ENCODE peak calls at places on chromosomes 2 and 18, in six cellular contexts. C, D, T, R, N and G are unnamed samples.

GRCh38 chr2:19900536-19901200 is 1.1 kb downstream of the TTC32 start:
- DNase-seq in D (peak; percentile 28), N (no peak), R (peak; percentile 18), T (no peak), C (peak; percentile 51), G (peak; percentile 23)

GRCh38 chr2:33000986-33001385 is 54.2 kb downstream of the LTBP1 start:
- DNase-seq in N (no peak), D (no peak), R (peak; percentile 11), T (no peak), C (no peak), G (peak; percentile 66)

GRCh38 chr2:144042751-144043150 is 477.2 kb downstream of the ZEB2 start:
- DNase-seq in R (no peak), D (no peak), C (no peak), T (no peak), N (no peak), G (no peak)

GRCh38 chr2:222038086-222038802 is 260.6 kb downstream of the PAX3 start:
- DNase-seq in N (no peak), R (peak; percentile 11), T (peak; percentile 7), C (no peak), D (peak; percentile 30), G (peak; percentile 47)

GRCh38 chr18:51135795-51136194 is 61.7 kb downstream of the MEX3C start:
- DNase-seq in D (no peak), C (peak; percentile 34), T (no peak), R (no peak), N (no peak), G (no peak)

GRCh38 chr2:24970483-24971299 is 1.1 kb downstream of the DNAJC27 start:
- DNase-seq in T (no peak), D (peak; percentile 35), C (no peak), R (peak; percentile 32), N (peak; percentile 24), G (peak; percentile 37)

GRCh38 chr2:192555740-192556139 is 361.0 kb upstream of the TMEFF2 start:
- DNase-seq in T (no peak), N (no peak), R (no peak), C (no peak), D (no peak), G (no peak)

GRCh38 chr2:174012347-174013309 is 47.5 kb upstream of the SP3 start:
- DNase-seq in R (no peak), T (no peak), N (no peak), C (peak; percentile 31), D (peak; percentile 55), G (peak; percentile 69)

GRCh38 chr2:101473911-101474751 is 781 bp downstream of the RFX8 start:
- DNase-seq in N (peak; percentile 38), T (no peak), R (no peak), C (no peak), D (no peak), G (peak; percentile 64)

GRCh38 chr2:100416939-100417744 is at the start of gene CHST10:
- DNase-seq in C (peak; percentile 72), N (peak; percentile 41), R (peak; percentile 28), T (peak; percentile 49), D (peak; percentile 36), G (peak; percentile 58)

GRCh38 chr2:144320491-144320890 is 199.4 kb downstream of the ZEB2 start:
- DNase-seq in T (no peak), N (no peak), R (peak; percentile 77), C (no peak), D (peak; percentile 84), G (peak; percentile 73)

GRCh38 chr2:10818986-10819385 is 6.4 kb upstream of the PDIA6 start:
- DNase-seq in R (no peak), D (no peak), C (no peak), N (no peak), T (no peak), G (no peak)

GRCh38 chr2:23698733-23699391 is 228.1 kb downstream of the ATAD2B start:
- DNase-seq in D (peak; percentile 20), T (no peak), N (no peak), C (no peak), R (no peak), G (no peak)

GRCh38 chr18:31203086-31203793 is 40.6 kb upstream of the DSC1 start:
- DNase-seq in C (no peak), D (no peak), T (no peak), R (no peak), N (no peak), G (no peak)

GRCh38 chr2:64943387-64944150 is 45.6 kb upstream of the SLC1A4 start:
- DNase-seq in R (peak; percentile 38), D (peak; percentile 76), C (no peak), T (no peak), N (no peak), G (no peak)

GRCh38 chr2:106026271-106027190 is 167.6 kb downstream of the UXS1 start:
- DNase-seq in R (no peak), D (no peak), C (no peak), N (no peak), T (no peak), G (no peak)

GRCh38 chr2:39484620-39485495 is 47.8 kb upstream of the MAP4K3 start:
- DNase-seq in D (no peak), C (no peak), T (no peak), R (no peak), N (no peak), G (no peak)

GRCh38 chr2:96584017-96584416 is 47.5 kb downstream of the ARID5A start:
- DNase-seq in R (no peak), D (peak; percentile 50), C (no peak), N (no peak), T (no peak), G (peak; percentile 59)

GRCh38 chr18:22640281-22640842 is 222.6 kb upstream of the CTAGE1 start:
- DNase-seq in N (no peak), D (peak; percentile 68), R (no peak), C (no peak), T (peak; percentile 35), G (no peak)

GRCh38 chr2:9961014-9961413 is 9.5 kb downstream of the GRHL1 start:
- DNase-seq in C (no peak), T (no peak), R (no peak), N (no peak), D (no peak), G (no peak)

GRCh38 chr18:31217038-31217437 is 54.4 kb upstream of the DSC1 start:
- DNase-seq in N (no peak), C (no peak), D (no peak), T (no peak), R (no peak), G (no peak)

GRCh38 chr2:112482309-112483046 is 522 bp downstream of the TTL start:
- DNase-seq in C (peak; percentile 42), R (peak; percentile 34), T (peak; percentile 17), D (peak; percentile 68), N (peak; percentile 21), G (peak; percentile 59)

GRCh38 chr18:45783097-45784075 is 42.1 kb upstream of the SIGLEC15 start:
- DNase-seq in R (peak; percentile 43), D (peak; percentile 67), C (no peak), N (no peak), T (no peak), G (peak; percentile 83)

GRCh38 chr2:216635701-216636541 is 2.7 kb downstream of the IGFBP2 start:
- DNase-seq in D (no peak), N (no peak), C (no peak), T (no peak), R (no peak), G (no peak)

GRCh38 chr2:175057078-175057685 is 52.0 kb upstream of the CHN1 start:
- DNase-seq in T (no peak), R (no peak), N (no peak), D (no peak), C (no peak), G (no peak)

GRCh38 chr2:161351678-161352077 is 43.5 kb downstream of the PSMD14 start:
- DNase-seq in C (no peak), D (no peak), N (no peak), R (no peak), T (no peak), G (no peak)

GRCh38 chr2:157936464-157936863 is 60.3 kb upstream of the ACVR1 start:
- DNase-seq in T (no peak), C (no peak), N (no peak), R (no peak), D (peak; percentile 26), G (peak; percentile 4)

GRCh38 chr2:197107291-197108269 is 181.1 kb upstream of the PGAP1 start:
- DNase-seq in N (no peak), C (no peak), D (peak; percentile 85), R (no peak), T (no peak), G (peak; percentile 62)

GRCh38 chr2:98759338-98759737 is 28.4 kb upstream of the MGAT4A start:
- DNase-seq in N (no peak), R (no peak), D (no peak), C (peak; percentile 9), T (no peak), G (no peak)

GRCh38 chr2:225526731-225527427 is 127.4 kb downstream of the NYAP2 start:
- DNase-seq in D (no peak), R (no peak), T (no peak), C (no peak), N (no peak), G (no peak)

GRCh38 chr2:19990416-19990728 is 467 bp upstream of the WDR35 start:
- DNase-seq in N (no peak), R (no peak), C (no peak), T (no peak), D (no peak), G (no peak)